ENCODE peak calls at places on chromosomes 13 and 19, in five cellular contexts. U is left ventricle myocardium inferior, C is psoas muscle, B is heart left ventricle, K is esophagus muscularis mucosa. D is an unnamed sample.

GRCh38 chr19:29806098-29806866 is 5.5 kb upstream of the CCNE1 start:
- DNase-seq in B (peak; percentile 75), U (peak; percentile 67), K (no peak), C (peak; percentile 72), D (peak; percentile 76)

GRCh38 chr13:31476266-31476665 is 263.1 kb upstream of the RXFP2 start:
- DNase-seq in K (no peak), B (no peak), U (no peak), C (no peak), D (peak; percentile 94)

GRCh38 chr13:109529964-109530363 is 256.4 kb downstream of the IRS2 start:
- DNase-seq in K (peak; percentile 31), U (no peak), C (no peak), B (no peak), D (no peak)

GRCh38 chr13:33745370-33746324 is 72.3 kb upstream of the RFC3 start:
- DNase-seq in C (no peak), B (no peak), U (no peak), K (no peak), D (no peak)

GRCh38 chr19:13315495-13315894 is 165.3 kb downstream of the IER2 start:
- DNase-seq in K (no peak), B (no peak), U (no peak), C (no peak), D (no peak)

GRCh38 chr13:112826565-112826964 is 136.7 kb downstream of the ATP11A start:
- DNase-seq in K (no peak), U (no peak), C (no peak), B (no peak), D (no peak)

GRCh38 chr13:94696171-94696570 is 16.2 kb downstream of the SOX21 start:
- DNase-seq in B (no peak), U (no peak), C (no peak), K (peak; percentile 7), D (no peak)

GRCh38 chr13:29487466-29488454 is 107.7 kb downstream of the SLC7A1 start:
- DNase-seq in K (no peak), B (no peak), U (no peak), C (no peak), D (no peak)

GRCh38 chr19:15989889-15990288 is 41.1 kb downstream of the OR10H4 start:
- DNase-seq in C (no peak), K (peak; percentile 79), B (no peak), U (no peak), D (no peak)

GRCh38 chr13:44906758-44907157 is 82.5 kb downstream of the NUFIP1 start:
- DNase-seq in K (no peak), C (no peak), B (no peak), U (no peak), D (peak; percentile 59)

GRCh38 chr19:3528539-3529211 is 10.3 kb upstream of the TEKTIP1 start:
- DNase-seq in B (no peak), K (no peak), C (no peak), U (no peak), D (no peak)

GRCh38 chr13:111344471-111345191 is 24.2 kb downstream of the TEX29 start:
- DNase-seq in B (no peak), U (no peak), K (peak; percentile 84), C (peak; percentile 85), D (peak; percentile 71)
- TF ChIP-seq CTCF in B (no peak), U (peak; percentile 49), K (no peak), C (peak; percentile 52), D (peak; percentile 70)

GRCh38 chr13:99136427-99136954 is 64.2 kb upstream of the UBAC2 start:
- DNase-seq in B (no peak), K (no peak), C (no peak), U (no peak), D (no peak)
- H3K4me3 ChIP-seq in B (no peak overlapping the region), K (no peak overlapping the region), C (no peak overlapping the region), U (no peak overlapping the region), D (no peak overlapping the region)

GRCh38 chr19:45256836-45257235 is 5.8 kb downstream of the MARK4 start:
- DNase-seq in U (no peak), K (no peak), B (no peak), C (no peak), D (no peak)

GRCh38 chr19:45253396-45254027 is 2.4 kb downstream of the MARK4 start:
- DNase-seq in U (no peak), C (no peak), K (no peak), B (no peak), D (no peak)

GRCh38 chr19:45251452-45252354 is 632 bp downstream of the MARK4 start:
- DNase-seq in K (no peak), C (peak; percentile 59), U (no peak), B (no peak), D (no peak)

GRCh38 chr19:45255611-45256157 is 4.6 kb downstream of the MARK4 start:
- DNase-seq in B (no peak), C (no peak), U (no peak), K (no peak), D (no peak)

DNA sequence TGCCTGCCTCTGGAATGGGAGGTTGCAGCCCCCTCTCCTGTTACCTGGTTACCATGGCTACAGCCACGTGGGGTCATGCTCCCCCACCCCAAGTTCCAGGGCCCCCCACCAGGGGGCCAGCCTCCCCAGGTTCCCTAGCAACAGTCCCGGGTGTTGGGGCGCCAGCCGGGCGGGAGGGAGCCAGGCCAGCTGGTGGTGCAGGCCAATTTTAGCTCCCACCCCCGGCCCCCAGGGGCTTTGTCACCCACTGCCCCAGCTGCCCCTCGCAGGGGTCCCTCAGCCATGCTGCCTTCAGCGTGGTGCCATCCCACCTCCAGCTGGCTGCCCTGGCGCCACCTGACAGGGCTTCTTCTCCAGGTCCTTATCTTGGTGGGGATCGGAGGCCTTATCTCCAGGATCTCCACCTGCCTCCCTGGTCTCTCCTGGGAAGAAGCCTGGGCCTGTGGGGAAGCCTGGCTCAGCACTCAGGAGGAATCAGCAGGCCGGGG is 3.0 kb downstream of the MARK4 start:
- DNase-seq in B (no peak), K (no peak), U (no peak), C (no peak), D (no peak)
- TF ChIP-seq CTCF in B (peak; percentile 10), K (no peak), U (peak; percentile 24), C (peak; percentile 4), D (peak; percentile 43)

GRCh38 chr13:96053003-96053703 is at the start of gene UGGT2:
- DNase-seq in U (peak; percentile 96), B (peak; percentile 95), K (peak; percentile 96), C (peak; percentile 98), D (peak; percentile 96)
- H3K4me3 ChIP-seq in U (peak within 1 kb of the TSS; percentile 85), B (peak within 1 kb of the TSS; percentile 75), K (peak within 1 kb of the TSS; percentile 98), C (peak within 1 kb of the TSS; percentile 97), D (peak within 1 kb of the TSS; percentile 100)